ENCODE peak calls at places on chromosomes 16 and 17, in five cellular contexts. Z is left kidney, G is DND-41, Y is NCI-H1105 treated with DMSO at 0.1 percent for 48 hours, V is IMR-90. P is an unnamed sample.

GRCh38 chr17:6843241-6843890 is 11.8 kb upstream of the TEKT1 start:
- DNase-seq in Z (peak), G (no peak), Y (peak), V (peak), P (peak)

GRCh38 chr17:49995055-49995738 is at the start of gene DLX3:
- DNase-seq in Z (peak), G (no peak), Y (peak), V (peak), P (peak)

GRCh38 chr17:51650202-51650601 is 389.9 kb downstream of the UTP18 start:
- DNase-seq in Z (no peak), G (no peak), Y (no peak), V (no peak), P (no peak)

GRCh38 chr17:8126306-8127066 is 2.6 kb upstream of the HES7 start:
- DNase-seq in Z (peak), G (peak), Y (peak), V (peak), P (peak)

GRCh38 chr17:45977976-45978626 is 20.9 kb upstream of the STH start:
- DNase-seq in Z (no peak), G (no peak), Y (no peak), V (no peak), P (no peak)

GRCh38 chr16:51155901-51156810 is 5.1 kb upstream of the SALL1 start:
- DNase-seq in Z (peak), G (no peak), Y (no peak), V (peak), P (no peak)

GRCh38 chr17:51347851-51348584 is 87.7 kb downstream of the UTP18 start:
- DNase-seq in Z (no peak), G (no peak), Y (no peak), V (no peak), P (no peak)

GRCh38 chr16:73048292-73049050 is 543 bp upstream of the ZFHX3 start:
- DNase-seq in Z (peak), G (no peak), Y (no peak), V (no peak), P (no peak)

GRCh38 chr17:68512967-68513474 is 791 bp downstream of the PRKAR1A start:
- DNase-seq in Z (peak), G (no peak), Y (peak), V (peak), P (peak)

GRCh38 chr16:84765606-84766580 is 53.9 kb upstream of the CRISPLD2 start:
- DNase-seq in Z (no peak), G (no peak), Y (peak), V (no peak), P (peak)

GRCh38 chr16:29925805-29926674 is at the start of gene KCTD13:
- DNase-seq in Z (peak), G (peak), Y (peak), V (peak), P (peak)

GRCh38 chr16:54366005-54366634 is 79.5 kb upstream of the IRX3 start:
- DNase-seq in Z (no peak), G (no peak), Y (no peak), V (no peak), P (no peak)

GRCh38 chr17:1379930-1380313 is 20.1 kb downstream of the YWHAE start:
- DNase-seq in Z (no peak), G (no peak), Y (no peak), V (no peak), P (no peak)

GRCh38 chr17:42177684-42178083 is 3.3 kb downstream of the KCNH4 start:
- DNase-seq in Z (no peak), G (no peak), Y (no peak), V (no peak), P (no peak)

GRCh38 chr16:10552281-10552680 is 28.1 kb downstream of the EMP2 start:
- DNase-seq in Z (no peak), G (no peak), Y (no peak), V (no peak), P (no peak)

GRCh38 chr17:43200127-43200526 is 11.5 kb upstream of the TMEM106A start:
- DNase-seq in Z (no peak), G (peak), Y (no peak), V (no peak), P (no peak)

GRCh38 chr16:27364493-27365141 is 37.4 kb upstream of the IL21R start:
- DNase-seq in Z (no peak), G (no peak), Y (no peak), V (no peak), P (no peak)

GRCh38 chr17:27879987-27880608 is 13.1 kb downstream of the LYRM9 start:
- DNase-seq in Z (peak), G (peak), Y (peak), V (peak), P (peak)

GRCh38 chr16:4517812-4518211 is 20.8 kb downstream of the CDIP1 start:
- DNase-seq in Z (peak), G (no peak), Y (peak), V (peak), P (peak)

GRCh38 chr16:72508196-72508595 is 336.2 kb upstream of the PMFBP1 start:
- DNase-seq in Z (no peak), G (no peak), Y (no peak), V (peak), P (no peak)

GRCh38 chr16:87790278-87791023 is 24.7 kb upstream of the KLHDC4 start:
- DNase-seq in Z (no peak), G (no peak), Y (peak), V (peak), P (peak)

GRCh38 chr16:707062-707538 is 1.5 kb upstream of the FBXL16 start:
- DNase-seq in Z (no peak), G (no peak), Y (no peak), V (no peak), P (peak)

GRCh38 chr16:50038756-50039529 is 13.9 kb downstream of the CNEP1R1 start:
- DNase-seq in Z (no peak), G (no peak), Y (no peak), V (no peak), P (no peak)

GRCh38 chr16:88784074-88784855 is 755 bp downstream of the PIEZO1 start:
- DNase-seq in Z (peak), G (peak), Y (no peak), V (peak), P (no peak)

GRCh38 chr16:31181102-31181830 is 1.3 kb downstream of the FUS start:
- DNase-seq in Z (peak), G (peak), Y (no peak), V (peak), P (peak)

GRCh38 chr17:71902931-71903506 is 217.8 kb upstream of the SOX9 start:
- DNase-seq in Z (no peak), G (no peak), Y (no peak), V (peak), P (no peak)

GRCh38 chr17:72373910-72374741 is 253.3 kb downstream of the SOX9 start:
- DNase-seq in Z (peak), G (no peak), Y (no peak), V (peak), P (no peak)

GRCh38 chr16:35795361-35796029 is 2336.1 kb downstream of the TP53TG3F start:
- DNase-seq in Z (no peak), G (no peak), Y (peak), V (no peak), P (peak)

GRCh38 chr17:21282231-21282630 is 2.3 kb upstream of the MAP2K3 start:
- DNase-seq in Z (no peak), G (no peak), Y (no peak), V (peak), P (no peak)

GRCh38 chr17:79788989-79789942 is 7.6 kb downstream of the CBX8 start:
- DNase-seq in Z (peak), G (no peak), Y (no peak), V (no peak), P (no peak)

GRCh38 chr16:15807603-15808009 is 49.2 kb downstream of the MYH11 start:
- DNase-seq in Z (no peak), G (no peak), Y (no peak), V (peak), P (no peak)

GRCh38 chr17:36980281-36980761 is 31.6 kb downstream of the AATF start:
- DNase-seq in Z (peak), G (no peak), Y (peak), V (peak), P (no peak)